ENCODE peak calls at places on chromosomes 6 and 20, in eight cellular contexts. K, J, T, H, X, W, Y and L are unnamed samples.

GRCh38 chr6:45494734-45495133 is 117.0 kb upstream of the SUPT3H start:
- DNase-seq in Y (no peak), W (no peak), T (no peak), H (no peak), X (no peak), K (no peak), J (no peak), L (no peak)

GRCh38 chr20:22716824-22717351 is 132.5 kb upstream of the FOXA2 start:
- DNase-seq in W (no peak), Y (no peak), H (peak), J (no peak), K (peak), X (no peak), T (no peak), L (no peak)

GRCh38 chr6:125888989-125889656 is 67.4 kb upstream of the HINT3 start:
- DNase-seq in T (no peak), H (peak), K (peak), J (no peak), W (peak), Y (peak), X (peak), L (no peak)

GRCh38 chr20:49151437-49151836 is 36.7 kb downstream of the STAU1 start:
- DNase-seq in J (no peak), W (no peak), X (no peak), K (no peak), T (no peak), H (no peak), Y (no peak), L (no peak)

GRCh38 chr6:40796280-40797223 is 209.4 kb upstream of the LRFN2 start:
- DNase-seq in Y (no peak), J (no peak), K (peak), X (peak), T (no peak), H (no peak), W (no peak), L (no peak)

GRCh38 chr20:63667858-63668257 is 9.7 kb downstream of the RTEL1 start:
- DNase-seq in J (no peak), Y (no peak), X (no peak), W (no peak), H (no peak), K (no peak), T (no peak), L (no peak)

GRCh38 chr6:138539882-138540281 is 40.6 kb upstream of the NHSL1 start:
- DNase-seq in J (no peak), T (no peak), W (no peak), K (no peak), Y (no peak), X (no peak), H (no peak), L (no peak)

GRCh38 chr6:50905297-50905696 is 86.6 kb downstream of the TFAP2B start:
- DNase-seq in Y (no peak), X (no peak), K (no peak), W (no peak), T (no peak), J (no peak), H (peak), L (no peak)

GRCh38 chr6:39335780-39336541 is 13.5 kb upstream of the KCNK16 start:
- DNase-seq in Y (peak), H (no peak), W (no peak), J (no peak), T (no peak), K (no peak), X (no peak), L (peak)

GRCh38 chr20:46631874-46632446 is 19.3 kb downstream of the SLC13A3 start:
- DNase-seq in H (no peak), T (no peak), W (no peak), J (no peak), Y (no peak), X (no peak), K (no peak), L (no peak)

GRCh38 chr6:86276056-86276455 is 633.4 kb upstream of the SYNCRIP start:
- DNase-seq in K (no peak), W (no peak), X (no peak), J (no peak), T (no peak), Y (no peak), H (no peak), L (no peak)

GRCh38 chr6:87366428-87366827 is 21.8 kb downstream of the C6orf163 start:
- DNase-seq in T (no peak), K (peak), W (no peak), Y (no peak), H (peak), X (peak), J (no peak), L (no peak)

GRCh38 chr6:18567380-18567779 is 180.2 kb downstream of the RNF144B start:
- DNase-seq in X (no peak), W (no peak), K (no peak), H (peak), J (no peak), Y (no peak), T (no peak), L (no peak)

GRCh38 chr6:132341646-132342045 is 59.6 kb downstream of the MOXD1 start:
- DNase-seq in K (no peak), H (no peak), W (no peak), X (peak), Y (peak), T (no peak), J (no peak), L (no peak)

GRCh38 chr6:169212436-169212835 is 41.2 kb downstream of the THBS2 start:
- DNase-seq in H (no peak), T (no peak), W (no peak), K (peak), J (no peak), Y (peak), X (no peak), L (no peak)
- H3K4me3 ChIP-seq in H (peak), T (peak), W (peak), K (no peak), J (no peak), Y (no peak), X (no peak), L (no peak)

DNA sequence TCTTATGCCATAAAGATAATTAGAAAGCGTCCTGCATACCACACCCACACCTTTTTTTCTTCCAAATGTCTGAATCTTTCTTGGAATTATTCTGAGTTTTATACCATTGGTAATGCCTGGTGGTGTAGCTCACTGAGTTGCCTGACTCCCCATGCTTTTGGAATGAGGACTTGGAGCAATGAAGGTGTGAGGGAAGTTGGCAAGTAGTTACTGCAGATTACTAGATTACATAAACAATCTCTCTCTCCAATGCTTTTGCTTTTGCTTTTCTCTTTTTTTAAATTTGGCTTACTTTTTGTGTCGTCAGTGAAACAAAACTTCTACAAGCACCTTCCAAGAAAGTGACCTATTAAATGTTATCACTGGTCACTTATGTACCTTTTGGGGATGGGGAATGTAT is 406.1 kb upstream of the SOX4 start:
- DNase-seq in J (no peak), X (no peak), Y (no peak), W (no peak), T (no peak), H (no peak), K (no peak), L (no peak)
- H3K4me3 ChIP-seq in J (no peak), X (no peak), Y (no peak), W (no peak), T (no peak), H (no peak), K (no peak), L (no peak)

DNA sequence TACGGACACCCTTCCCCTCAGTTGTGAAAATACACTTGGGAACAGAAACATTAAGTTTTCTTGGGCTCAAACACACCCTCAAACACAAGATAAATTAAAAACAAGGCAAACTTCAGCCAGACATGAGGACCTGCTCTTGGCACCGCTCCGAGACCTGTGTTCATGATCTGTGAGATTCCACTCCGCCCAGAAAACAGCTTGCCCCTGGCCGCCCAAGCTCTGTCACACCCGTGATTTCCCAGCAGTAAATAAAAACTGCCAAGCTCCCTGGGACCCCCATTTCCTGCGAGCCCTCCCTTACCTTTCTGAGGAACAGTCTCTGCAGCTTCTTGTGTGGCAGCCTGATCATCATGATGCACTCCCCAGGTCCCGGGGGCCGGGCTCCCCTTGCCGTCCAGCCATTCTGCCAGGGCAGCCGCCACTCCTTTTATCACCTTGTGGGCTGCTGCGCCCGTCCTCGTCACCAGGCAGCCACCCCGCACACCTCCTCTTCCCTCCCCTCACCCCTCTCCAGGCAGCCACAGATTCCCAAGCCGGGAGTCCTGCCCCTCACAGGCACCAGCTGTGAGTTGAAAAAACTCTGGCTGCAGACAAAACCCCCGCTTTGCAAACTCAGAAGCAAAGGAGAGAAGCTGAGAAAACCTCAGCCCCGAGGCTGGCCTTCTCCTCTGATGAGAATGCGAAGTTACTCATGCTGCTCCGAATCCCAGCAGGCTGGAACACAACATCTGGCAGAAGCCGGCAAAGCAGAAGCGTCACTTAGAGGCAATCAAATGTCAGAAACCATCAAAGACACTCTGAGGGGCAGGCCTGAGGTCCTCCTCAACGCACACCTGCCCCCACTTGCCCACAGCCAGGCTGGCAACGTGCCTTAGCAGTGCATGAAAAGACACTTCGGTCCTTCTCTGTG is 130.4 kb upstream of the RPS6KA2 start:
- DNase-seq in H (peak), W (no peak), X (peak), J (no peak), T (peak), Y (peak), K (peak), L (no peak)
- H3K4me3 ChIP-seq in H (peak), W (no peak), X (no peak), J (no peak), T (no peak), Y (no peak), K (no peak), L (no peak)

GRCh38 chr6:32975886-32976285 is 7.5 kb downstream of the BRD2 start:
- DNase-seq in Y (no peak), X (no peak), K (no peak), H (no peak), W (no peak), T (no peak), J (no peak), L (no peak)

GRCh38 chr6:32974541-32975308 is 6.3 kb downstream of the BRD2 start:
- DNase-seq in W (no peak), Y (no peak), J (no peak), T (peak), K (no peak), X (no peak), H (no peak), L (no peak)

GRCh38 chr6:32977272-32977952 is 9.0 kb downstream of the BRD2 start:
- DNase-seq in T (no peak), H (no peak), Y (no peak), K (no peak), X (no peak), J (no peak), W (no peak), L (no peak)

GRCh38 chr6:32977953-32978324 is 9.5 kb downstream of the BRD2 start:
- DNase-seq in J (no peak), T (no peak), Y (no peak), X (no peak), K (no peak), H (no peak), W (no peak), L (no peak)

GRCh38 chr6:32976334-32977069 is 8.1 kb downstream of the BRD2 start:
- DNase-seq in T (no peak), K (no peak), W (no peak), Y (no peak), J (no peak), X (no peak), H (no peak), L (no peak)
- H3K4me3 ChIP-seq in T (no peak), K (peak), W (peak), Y (no peak), J (no peak), X (no peak), H (no peak), L (no peak)

DNA sequence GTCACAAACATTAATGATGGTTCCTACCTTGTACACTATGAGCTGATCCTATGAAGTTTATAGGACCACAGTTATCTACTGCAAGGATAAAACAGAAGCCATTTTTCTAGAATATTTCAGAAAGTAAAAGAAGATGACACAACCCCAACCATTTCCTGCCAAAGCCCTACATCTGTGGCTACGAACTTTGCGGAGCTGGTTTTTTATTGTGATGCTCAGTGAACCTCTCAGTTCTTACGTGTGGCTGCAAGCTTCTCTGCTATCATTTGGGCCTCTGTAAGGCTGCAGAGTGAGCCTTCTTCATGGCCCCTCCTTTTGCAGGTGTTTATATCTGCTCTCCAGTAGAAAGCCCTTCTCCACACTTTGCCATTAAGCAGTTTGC is 17.8 kb upstream of the TAGAP start:
- DNase-seq in K (no peak), Y (no peak), J (no peak), T (no peak), H (no peak), X (no peak), W (no peak), L (no peak)
- H3K4me3 ChIP-seq in K (no peak), Y (no peak), J (no peak), T (no peak), H (no peak), X (no peak), W (no peak), L (no peak)

DNA sequence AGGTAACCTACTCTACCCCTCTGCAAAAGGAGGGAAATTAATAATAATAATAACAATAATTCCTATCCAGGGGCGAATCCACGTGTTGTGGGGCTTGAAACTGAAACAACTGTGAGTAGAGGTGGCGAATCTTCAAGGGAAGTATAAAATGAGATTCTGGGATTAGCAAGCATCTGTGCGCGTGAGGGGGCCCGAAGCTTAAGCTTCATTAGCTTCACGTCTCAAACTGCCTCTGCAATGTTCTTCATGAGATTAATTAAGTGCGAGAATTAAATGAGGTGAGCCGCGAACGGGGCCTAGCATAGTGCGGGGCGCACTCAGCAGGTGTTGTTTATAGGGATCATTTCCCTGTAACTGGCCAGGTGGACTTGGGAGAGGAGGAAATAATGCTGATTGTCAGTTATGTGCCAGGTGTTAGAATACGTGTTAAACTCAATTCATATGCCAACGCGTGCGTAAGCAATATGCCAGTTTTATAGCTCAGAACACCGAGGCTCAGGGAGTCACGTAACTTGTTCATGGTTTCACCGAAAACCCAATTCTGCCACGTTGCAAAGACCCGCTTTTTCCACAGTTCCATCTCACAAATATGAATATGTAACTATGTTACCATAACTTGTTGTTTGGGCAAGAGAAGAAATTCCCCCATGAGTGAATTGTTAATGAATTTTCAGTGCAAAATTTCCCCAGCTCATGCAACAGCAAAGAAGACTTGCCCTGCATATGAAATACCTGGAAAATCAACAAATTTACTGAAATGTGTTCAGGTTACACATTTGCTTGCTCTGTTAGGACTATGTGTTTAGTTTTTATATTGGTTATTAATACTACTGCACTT is 30.3 kb downstream of the SF3B5 start:
- DNase-seq in T (no peak), K (no peak), W (peak), X (no peak), Y (no peak), H (no peak), J (no peak), L (no peak)
- H3K4me3 ChIP-seq in T (peak), K (peak), W (peak), X (peak), Y (peak), H (peak), J (peak), L (peak)

GRCh38 chr20:33882481-33882880 is 71.3 kb downstream of the CHMP4B start:
- DNase-seq in J (no peak), X (no peak), W (no peak), T (no peak), Y (no peak), H (no peak), K (no peak), L (no peak)
- H3K4me3 ChIP-seq in J (no peak), X (no peak), W (no peak), T (no peak), Y (no peak), H (no peak), K (no peak), L (no peak)

GRCh38 chr6:157386023-157386422 is 5.0 kb downstream of the ZDHHC14 start:
- DNase-seq in K (no peak), W (no peak), Y (no peak), J (no peak), T (no peak), X (no peak), H (no peak), L (no peak)

GRCh38 chr6:157381631-157382621 is 936 bp downstream of the ZDHHC14 start:
- DNase-seq in H (peak), X (peak), T (peak), J (peak), W (peak), Y (peak), K (peak), L (peak)

GRCh38 chr6:157380779-157381561 is at the start of gene ZDHHC14:
- DNase-seq in X (peak), K (peak), T (peak), W (peak), Y (peak), J (peak), H (peak), L (peak)

GRCh38 chr6:157385482-157385881 is 4.5 kb downstream of the ZDHHC14 start:
- DNase-seq in K (no peak), Y (no peak), W (no peak), T (no peak), X (no peak), H (peak), J (no peak), L (no peak)

DNA sequence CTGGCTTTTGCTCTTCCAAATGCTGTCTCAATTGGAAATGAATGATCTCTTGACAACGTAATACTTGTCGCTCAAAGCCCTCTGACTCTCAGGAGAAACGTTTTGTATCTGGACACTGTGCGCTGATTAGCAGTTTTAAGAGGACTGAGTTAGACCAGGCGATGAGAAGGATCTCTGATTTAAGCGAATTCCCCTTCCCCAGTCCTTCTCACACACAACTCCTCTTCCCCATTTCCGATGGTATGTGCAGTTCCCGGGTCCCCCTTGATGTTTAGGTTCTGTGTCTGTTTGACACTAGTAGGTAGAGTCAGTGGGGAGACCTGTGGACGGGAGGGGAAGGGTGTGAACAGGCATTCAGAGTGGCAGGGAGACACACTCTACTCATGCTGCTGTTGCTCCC is 2.5 kb downstream of the ZDHHC14 start:
- DNase-seq in W (no peak), Y (no peak), K (no peak), T (no peak), J (no peak), H (no peak), X (no peak), L (no peak)
- H3K4me3 ChIP-seq in W (peak), Y (no peak), K (no peak), T (peak), J (no peak), H (no peak), X (no peak), L (no peak)

DNA sequence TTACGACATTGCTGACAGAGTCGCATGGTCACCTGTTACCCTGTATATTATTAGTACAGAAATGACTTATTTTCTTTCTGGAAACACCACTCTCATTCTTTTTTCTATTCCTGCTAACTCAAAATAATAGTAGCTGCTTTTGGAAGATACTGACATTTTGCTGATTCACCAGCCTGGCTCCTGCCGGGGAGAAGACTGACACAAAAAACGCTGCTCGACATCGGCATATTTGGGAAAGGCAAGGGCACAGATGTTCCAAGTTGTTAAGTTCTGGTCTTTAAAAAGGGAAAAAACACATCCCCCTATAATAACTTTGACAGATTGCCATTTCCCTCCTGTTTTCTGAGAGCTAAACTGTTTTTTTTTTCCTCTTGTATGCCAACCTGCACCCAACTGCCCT is 55.4 kb downstream of the CTNNBL1 start:
- DNase-seq in Y (no peak), T (no peak), H (no peak), J (no peak), W (no peak), K (no peak), X (no peak), L (no peak)
- H3K4me3 ChIP-seq in Y (no peak), T (no peak), H (no peak), J (no peak), W (no peak), K (no peak), X (no peak), L (no peak)